ENCODE peak calls at places on chromosomes 5 and 9, in eight cellular contexts. Z, C, X, D, U, Y, A and Q are unnamed samples.
A peak's percentile ranks its signal among the peaks of the same experiment; 100 is the strongest.

GRCh38 chr5:175557778-175558177 is 79.4 kb downstream of the SFXN1 start:
- DNase-seq in U (no peak), D (no peak), Y (no peak), X (no peak), Z (no peak), A (no peak), C (no peak), Q (no peak)

GRCh38 chr9:21031091-21031817 is at the start of gene HACD4:
- DNase-seq in D (peak; percentile 67), U (peak; percentile 64), A (no peak), Y (no peak), X (peak; percentile 36), Z (peak; percentile 57), C (peak; percentile 58), Q (peak; percentile 38)

GRCh38 chr5:69350664-69351063 is 18.1 kb upstream of the CCDC125 start:
- DNase-seq in Y (no peak), U (no peak), A (no peak), D (no peak), Z (no peak), C (no peak), X (no peak), Q (no peak)

GRCh38 chr5:31948006-31948405 is 226.1 kb downstream of the GOLPH3 start:
- DNase-seq in C (no peak), U (no peak), A (no peak), Y (no peak), Z (peak; percentile 91), D (no peak), X (no peak), Q (no peak)

GRCh38 chr9:133137451-133138231 is 16.6 kb upstream of the RALGDS start:
- DNase-seq in A (no peak), D (no peak), X (no peak), C (no peak), U (no peak), Y (no peak), Z (no peak), Q (no peak)

GRCh38 chr5:113271015-113271414 is 163.8 kb downstream of the TSSK1B start:
- DNase-seq in A (no peak), X (peak; percentile 13), Z (peak; percentile 89), C (no peak), Y (no peak), U (no peak), D (no peak), Q (no peak)

GRCh38 chr5:150298701-150299451 is 3.8 kb downstream of the ARSI start:
- DNase-seq in X (peak; percentile 99), Z (peak; percentile 96), C (no peak), Y (peak; percentile 68), A (peak; percentile 55), U (peak; percentile 75), D (no peak), Q (no peak)

GRCh38 chr5:41962491-41962890 is 37.4 kb downstream of the FBXO4 start:
- DNase-seq in Z (no peak), X (no peak), A (no peak), D (no peak), Y (no peak), U (no peak), C (no peak), Q (no peak)

GRCh38 chr5:80967500-80968181 is 7.5 kb downstream of the RASGRF2 start:
- DNase-seq in U (peak; percentile 52), Z (peak; percentile 76), A (peak; percentile 61), C (no peak), D (no peak), X (peak; percentile 58), Y (no peak), Q (no peak)

GRCh38 chr9:7844283-7844682 is 44.7 kb upstream of the DMAC1 start:
- DNase-seq in X (no peak), C (no peak), Z (peak; percentile 41), Y (no peak), D (no peak), U (peak; percentile 30), A (no peak), Q (no peak)

GRCh38 chr5:544675-545330 is 20.6 kb upstream of the SLC9A3 start:
- DNase-seq in Z (no peak), Y (no peak), U (no peak), C (no peak), X (no peak), D (no peak), A (no peak), Q (no peak)

GRCh38 chr9:137116728-137117127 is 2.2 kb upstream of the DPP7 start:
- DNase-seq in C (no peak), A (no peak), Z (no peak), Y (no peak), D (no peak), U (peak; percentile 69), X (no peak), Q (no peak)

GRCh38 chr5:170028124-170028523 is 47.8 kb upstream of the INSYN2B start:
- DNase-seq in U (no peak), Y (no peak), D (no peak), X (peak; percentile 45), A (no peak), Z (peak; percentile 10), C (no peak), Q (no peak)

GRCh38 chr5:19927919-19928318 is 60.1 kb downstream of the CDH18 start:
- DNase-seq in Z (no peak), C (no peak), Y (no peak), D (no peak), A (no peak), U (peak; percentile 42), X (no peak), Q (no peak)

GRCh38 chr9:123115146-123115913 is 81.9 kb downstream of the GPR21 start:
- DNase-seq in Y (no peak), U (no peak), C (no peak), D (no peak), A (no peak), Z (no peak), X (no peak), Q (no peak)

GRCh38 chr5:56481147-56481997 is 248.2 kb upstream of the ANKRD55 start:
- DNase-seq in C (peak; percentile 34), Y (no peak), A (no peak), D (peak; percentile 74), Z (no peak), U (peak; percentile 56), X (peak; percentile 24), Q (no peak)

GRCh38 chr5:172714491-172715420 is 56.2 kb downstream of the DUSP1 start:
- DNase-seq in Z (peak; percentile 66), X (peak; percentile 59), Y (peak; percentile 57), D (peak; percentile 85), C (peak; percentile 53), U (peak; percentile 84), A (no peak), Q (peak; percentile 59)

GRCh38 chr5:138752951-138753793 is at the start of gene CTNNA1:
- DNase-seq in Z (peak; percentile 85), X (peak; percentile 65), A (no peak), C (no peak), D (peak; percentile 90), U (peak; percentile 92), Y (peak; percentile 78), Q (peak; percentile 75)

GRCh38 chr5:38556115-38556598 is 289 bp downstream of the LIFR start:
- DNase-seq in D (no peak), U (no peak), Z (no peak), X (no peak), Y (no peak), A (no peak), C (no peak), Q (no peak)

GRCh38 chr5:149939572-149939971 is 5.0 kb downstream of the PDE6A start:
- DNase-seq in C (no peak), Y (no peak), U (no peak), A (peak; percentile 66), Z (peak; percentile 43), D (no peak), X (no peak), Q (no peak)

DNA sequence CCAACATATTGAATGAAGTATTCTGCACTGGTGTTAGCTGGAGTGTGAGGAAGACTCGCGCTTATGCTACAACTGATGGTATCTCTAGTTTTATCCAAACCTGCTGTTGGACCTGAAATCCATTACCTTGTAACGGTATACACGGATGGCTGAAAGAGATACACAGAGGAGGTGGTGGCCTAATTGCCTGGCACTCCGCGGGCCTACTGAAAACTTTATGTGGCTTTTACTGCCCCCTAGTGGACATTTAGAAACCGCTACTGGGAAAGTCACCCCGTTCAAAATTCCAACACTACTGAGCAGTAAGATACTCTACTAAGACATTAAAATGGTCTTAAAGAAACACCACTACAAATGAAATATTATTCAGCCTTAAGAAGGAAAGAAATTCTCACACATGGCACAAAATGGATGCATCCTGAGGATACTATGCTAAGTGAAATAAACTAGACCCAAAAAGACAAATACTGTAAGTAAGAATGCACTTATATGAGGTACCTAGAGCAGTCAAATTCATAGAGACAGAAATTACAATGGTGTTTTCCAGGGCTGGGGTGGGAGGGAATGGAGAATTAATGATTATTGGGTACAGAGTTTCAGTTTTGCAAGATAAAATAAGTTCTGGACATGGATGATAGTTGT is 100.4 kb downstream of the TTLL11 start:
- DNase-seq in U (peak; percentile 90), A (no peak), Z (peak; percentile 79), Y (no peak), D (peak; percentile 58), C (peak; percentile 4), X (peak; percentile 76), Q (peak; percentile 16)
- TF ChIP-seq CTCF in U (peak; percentile 83), A (peak; percentile 69), Z (peak; percentile 71), Y (peak; percentile 70), D (peak; percentile 77), C (peak; percentile 86), X (peak; percentile 77), Q (peak; percentile 88)

GRCh38 chr9:114735732-114736131 is 53.7 kb upstream of the TEX48 start:
- DNase-seq in Z (peak; percentile 26), X (peak; percentile 91), U (no peak), Y (no peak), D (no peak), A (no peak), C (no peak), Q (no peak)

GRCh38 chr9:114742947-114743346 is 61.0 kb upstream of the TEX48 start:
- DNase-seq in X (peak; percentile 58), A (no peak), Y (no peak), Z (peak; percentile 31), D (no peak), U (no peak), C (no peak), Q (no peak)

GRCh38 chr9:114743446-114743845 is 61.5 kb upstream of the TEX48 start:
- DNase-seq in A (no peak), C (no peak), U (no peak), Y (no peak), Z (no peak), X (peak; percentile 52), D (no peak), Q (no peak)

GRCh38 chr9:114737118-114737517 is 55.1 kb upstream of the TEX48 start:
- DNase-seq in A (no peak), X (no peak), Z (no peak), D (no peak), Y (no peak), U (no peak), C (no peak), Q (no peak)

GRCh38 chr9:114738581-114739316 is 56.8 kb upstream of the TEX48 start:
- DNase-seq in X (peak; percentile 89), Z (peak; percentile 88), D (peak; percentile 67), Y (no peak), U (peak; percentile 84), A (no peak), C (peak; percentile 54), Q (peak; percentile 56)
- TF ChIP-seq CTCF in X (peak; percentile 93), Z (peak; percentile 83), D (peak; percentile 80), Y (peak; percentile 86), U (peak; percentile 78), A (peak; percentile 77), C (peak; percentile 88), Q (peak; percentile 88)

GRCh38 chr5:35694481-35694880 is 76.8 kb downstream of the SPEF2 start:
- DNase-seq in D (no peak), Z (no peak), C (no peak), Y (no peak), A (no peak), X (no peak), U (no peak), Q (no peak)
- TF ChIP-seq CTCF in D (no peak), Z (no peak), C (no peak), Y (no peak), A (no peak), X (no peak), U (no peak), Q (no peak)

GRCh38 chr5:29516224-29516623 is 1677.3 kb upstream of the CDH6 start:
- DNase-seq in D (no peak), Y (no peak), X (no peak), C (no peak), A (no peak), Z (no peak), U (no peak), Q (no peak)
- TF ChIP-seq CTCF in D (no peak), Y (no peak), X (no peak), C (no peak), A (no peak), Z (no peak), U (no peak), Q (no peak)